ENCODE peak calls at places on chromosomes 16 and 17, in six cellular contexts. W is Calu3; J is stimulated activated CD4-positive, alpha-beta T cell treated with anti-CD3 and anti-CD28 coated beads, Interleukin-2, amount 100 ng/mL, for 24 hours; C is AG04449; P is HT-29; D is SHP77. S is an unnamed sample.

GRCh38 chr17:29140051-29140582 is 40.1 kb downstream of the MYO18A start:
- DNase-seq in W (peak; percentile 56), J (peak; percentile 88), C (no peak), P (peak; percentile 57), D (peak; percentile 52), S (peak; percentile 93)

GRCh38 chr16:1335211-1335971 is 1.9 kb downstream of the BAIAP3 start:
- DNase-seq in W (no peak), J (no peak), C (no peak), P (no peak), D (no peak), S (no peak)

GRCh38 chr17:38709864-38710602 is 5.0 kb downstream of the MLLT6 start:
- DNase-seq in W (no peak), J (no peak), C (no peak), P (no peak), D (no peak), S (no peak)

GRCh38 chr17:69506489-69506888 is 92.0 kb downstream of the MAP2K6 start:
- DNase-seq in W (no peak), J (no peak), C (no peak), P (peak; percentile 31), D (no peak), S (no peak)

GRCh38 chr17:31490991-31491793 is 99.7 kb downstream of the RAB11FIP4 start:
- DNase-seq in W (no peak), J (no peak), C (no peak), P (no peak), D (no peak), S (no peak)

GRCh38 chr17:7184091-7184488 is 4.9 kb upstream of the ASGR1 start:
- DNase-seq in W (peak; percentile 78), J (no peak), C (no peak), P (peak; percentile 61), D (peak; percentile 66), S (no peak)

GRCh38 chr17:75447951-75448856 is 8.2 kb upstream of the TMEM94 start:
- DNase-seq in W (no peak), J (no peak), C (no peak), P (no peak), D (no peak), S (no peak)

GRCh38 chr17:10750210-10750609 is 20.4 kb upstream of the TMEM220 start:
- DNase-seq in W (no peak), J (no peak), C (no peak), P (no peak), D (no peak), S (no peak)

GRCh38 chr17:68539536-68540469 is 27.6 kb downstream of the PRKAR1A start:
- DNase-seq in W (peak; percentile 13), J (no peak), C (no peak), P (peak; percentile 12), D (no peak), S (no peak)

GRCh38 chr16:46651305-46651704 is 30.1 kb upstream of the SHCBP1 start:
- DNase-seq in W (no peak), J (no peak), C (no peak), P (no peak), D (no peak), S (no peak)

GRCh38 chr16:83233153-83233552 is 574.6 kb upstream of the HSBP1 start:
- DNase-seq in W (no peak), J (no peak), C (no peak), P (no peak), D (no peak), S (no peak)

GRCh38 chr17:4266550-4266949 is 2.8 kb upstream of the ANKFY1 start:
- DNase-seq in W (no peak), J (no peak), C (no peak), P (no peak), D (no peak), S (no peak)

GRCh38 chr17:65785109-65785508 is 223.7 kb upstream of the AXIN2 start:
- DNase-seq in W (no peak), J (no peak), C (peak; percentile 85), P (peak; percentile 77), D (no peak), S (no peak)

GRCh38 chr16:4752351-4753100 is 14.4 kb downstream of the ZNF500 start:
- DNase-seq in W (no peak), J (no peak), C (no peak), P (no peak), D (no peak), S (no peak)

GRCh38 chr17:18037482-18037881 is 1.5 kb downstream of the ATPAF2 start:
- DNase-seq in W (no peak), J (no peak), C (no peak), P (no peak), D (no peak), S (no peak)

GRCh38 chr17:9162275-9162985 is 141.1 kb downstream of the NTN1 start:
- DNase-seq in W (no peak), J (no peak), C (no peak), P (no peak), D (peak; percentile 15), S (no peak)

GRCh38 chr17:43578699-43579569 is 32.8 kb upstream of the ETV4 start:
- DNase-seq in W (peak; percentile 68), J (peak; percentile 18), C (no peak), P (no peak), D (peak; percentile 53), S (no peak)

GRCh38 chr17:63274156-63274555 is 171.9 kb downstream of the CYB561 start:
- DNase-seq in W (no peak), J (no peak), C (no peak), P (no peak), D (no peak), S (no peak)

GRCh38 chr16:4682616-4683254 is 10.6 kb upstream of the NUDT16L1 start:
- DNase-seq in W (no peak), J (peak; percentile 59), C (no peak), P (peak; percentile 25), D (no peak), S (peak; percentile 77)

GRCh38 chr17:50768348-50768761 is 1.0 kb upstream of the ANKRD40CL start:
- DNase-seq in W (peak; percentile 94), J (no peak), C (no peak), P (peak; percentile 97), D (no peak), S (no peak)

GRCh38 chr17:37608369-37609169 is 649 bp downstream of the SYNRG start:
- DNase-seq in W (no peak), J (no peak), C (no peak), P (peak; percentile 67), D (no peak), S (no peak)

GRCh38 chr17:62617894-62618472 is 9.5 kb upstream of the MRC2 start:
- DNase-seq in W (no peak), J (no peak), C (no peak), P (no peak), D (no peak), S (no peak)

GRCh38 chr17:30379303-30380105 is 777 bp downstream of the CPD start:
- DNase-seq in W (peak; percentile 28), J (peak; percentile 43), C (no peak), P (peak; percentile 54), D (no peak), S (peak; percentile 70)

GRCh38 chr16:69607674-69608073 is 41.9 kb downstream of the NFAT5 start:
- DNase-seq in W (no peak), J (no peak), C (no peak), P (no peak), D (no peak), S (no peak)

GRCh38 chr17:37422971-37423625 is 16.4 kb downstream of the TADA2A start:
- DNase-seq in W (peak; percentile 38), J (no peak), C (no peak), P (no peak), D (no peak), S (no peak)

GRCh38 chr16:87329436-87330256 is 12.5 kb upstream of the C16orf95 start:
- DNase-seq in W (no peak), J (no peak), C (no peak), P (no peak), D (no peak), S (no peak)

GRCh38 chr17:36197389-36197708 is 791 bp upstream of the CCL3L1 start:
- DNase-seq in W (no peak), J (no peak), C (no peak), P (no peak), D (no peak), S (no peak)

S was measured in sigmoid colon.